ENCODE peak calls at places on chromosomes 7 and 10, in four cellular contexts. I, M, W and R are unnamed samples.

GRCh38 chr7:96045919-96046318 is 273.6 kb downstream of the DYNC1I1 start:
- DNase-seq in W (no peak), I (no peak), M (no peak), R (no peak)

GRCh38 chr7:30164567-30164966 is 29.8 kb downstream of the MTURN start:
- DNase-seq in I (peak; percentile 77), M (peak; percentile 67), W (no peak), R (peak; percentile 75)

GRCh38 chr7:69429817-69430501 is 168.3 kb upstream of the AUTS2 start:
- DNase-seq in M (peak; percentile 24), I (no peak), W (no peak), R (peak; percentile 67)

GRCh38 chr10:52966904-52967303 is 194.3 kb upstream of the MBL2 start:
- DNase-seq in M (no peak), W (no peak), I (no peak), R (no peak)

GRCh38 chr7:118109607-118110006 is 74.4 kb upstream of the LSM8 start:
- DNase-seq in W (no peak), I (peak; percentile 63), M (no peak), R (no peak)

GRCh38 chr10:26574783-26575182 is 122.7 kb upstream of the PDSS1 start:
- DNase-seq in I (no peak), W (peak; percentile 67), M (no peak), R (no peak)

GRCh38 chr7:81297317-81297716 is 378.5 kb upstream of the SEMA3C start:
- DNase-seq in M (no peak), I (no peak), W (no peak), R (peak; percentile 15)

GRCh38 chr7:79998343-79998742 is 136.3 kb upstream of the GNAI1 start:
- DNase-seq in I (no peak), M (no peak), W (no peak), R (no peak)

GRCh38 chr7:55052081-55052480 is 33.3 kb downstream of the EGFR start:
- DNase-seq in W (no peak), M (no peak), I (peak; percentile 52), R (peak; percentile 32)

GRCh38 chr10:110425684-110426293 is 71.9 kb upstream of the DUSP5 start:
- DNase-seq in M (no peak), W (peak; percentile 89), I (peak; percentile 86), R (peak; percentile 91)

GRCh38 chr7:15922002-15922401 is 235.5 kb upstream of the MEOX2 start:
- DNase-seq in I (no peak), W (no peak), M (no peak), R (no peak)

GRCh38 chr7:142481548-142481947 is 223.7 kb upstream of the PRSS58 start:
- DNase-seq in I (no peak), W (no peak), M (peak; percentile 7), R (no peak)

GRCh38 chr7:36400023-36400422 is 10.4 kb downstream of the ANLN start:
- DNase-seq in I (no peak), M (no peak), W (no peak), R (peak; percentile 29)
- H3K9ac ChIP-seq in I (no peak overlapping the region), M (no peak overlapping the region), W (no peak overlapping the region), R (no peak overlapping the region)

DNA sequence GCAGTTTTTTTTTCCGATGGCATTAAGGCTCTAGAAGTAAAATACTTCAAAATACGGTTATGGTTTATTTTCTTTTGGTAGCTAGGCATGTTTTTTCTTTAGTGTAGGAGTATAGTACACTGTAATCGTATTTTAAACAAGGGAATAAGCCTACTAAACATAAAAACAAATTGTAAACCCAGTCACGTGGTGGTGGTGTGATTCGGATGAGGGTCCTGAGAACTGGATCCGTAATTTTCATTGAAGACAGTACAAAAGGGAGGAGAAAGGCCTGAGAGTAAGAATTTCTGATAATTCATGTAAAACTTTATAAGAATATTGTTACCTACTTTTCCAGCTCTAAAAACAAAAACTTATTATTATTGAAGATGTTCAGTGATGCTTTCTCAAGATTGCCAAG is 724 bp upstream of the PBLD start:
- DNase-seq in I (no peak), M (no peak), W (no peak), R (peak; percentile 45)
- H3K4me1 ChIP-seq in I (peaks cover 26% of the 10 kb centered on the region), M (peaks cover 57% of the 10 kb centered on the region), W (no peaks in the 10 kb centered on the region), R (peaks cover 66% of the 10 kb centered on the region)

GRCh38 chr10:130741901-130742625 is 569.5 kb downstream of the TCERG1L start:
- DNase-seq in M (no peak), W (no peak), I (no peak), R (no peak)
- H3K9me3 ChIP-seq in M (no peaks in the 10 kb centered on the region), W (no peaks in the 10 kb centered on the region), I (peaks cover 25% of the 10 kb centered on the region), R (no peaks in the 10 kb centered on the region)

DNA sequence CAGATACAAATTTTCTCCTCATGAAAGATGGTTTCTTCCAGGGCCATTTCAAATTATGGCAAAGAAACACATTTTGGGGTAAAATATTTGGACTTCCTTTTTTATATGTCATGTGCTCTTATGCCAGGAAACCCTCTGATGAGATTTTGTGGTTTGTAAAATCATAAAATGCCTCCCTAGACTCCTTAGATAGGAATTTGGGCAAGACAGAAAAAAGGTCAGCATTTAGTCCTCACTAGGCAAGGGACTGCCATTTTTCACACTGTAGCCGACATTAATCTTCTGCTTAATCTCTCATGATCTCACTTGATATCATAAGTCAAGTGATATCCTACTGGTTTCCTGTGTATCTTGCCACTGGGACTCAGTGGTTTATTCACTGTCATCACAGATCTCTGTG is 286.3 kb downstream of the ARHGAP12 start:
- DNase-seq in M (no peak), I (no peak), W (no peak), R (no peak)
- H3K9ac ChIP-seq in M (no peak overlapping the region), I (no peak overlapping the region), W (no peak overlapping the region), R (no peak overlapping the region)

GRCh38 chr10:73588656-73589055 is 2.5 kb downstream of the USP54 start:
- DNase-seq in I (no peak), W (no peak), M (no peak), R (peak; percentile 42)

GRCh38 chr10:73589538-73590126 is 1.5 kb downstream of the USP54 start:
- DNase-seq in W (no peak), M (no peak), I (peak; percentile 57), R (no peak)

GRCh38 chr10:73584737-73585136 is 6.4 kb downstream of the USP54 start:
- DNase-seq in W (no peak), I (no peak), M (no peak), R (no peak)

GRCh38 chr10:73585223-73585784 is 5.8 kb downstream of the USP54 start:
- DNase-seq in W (no peak), I (peak; percentile 48), M (no peak), R (peak; percentile 19)

DNA sequence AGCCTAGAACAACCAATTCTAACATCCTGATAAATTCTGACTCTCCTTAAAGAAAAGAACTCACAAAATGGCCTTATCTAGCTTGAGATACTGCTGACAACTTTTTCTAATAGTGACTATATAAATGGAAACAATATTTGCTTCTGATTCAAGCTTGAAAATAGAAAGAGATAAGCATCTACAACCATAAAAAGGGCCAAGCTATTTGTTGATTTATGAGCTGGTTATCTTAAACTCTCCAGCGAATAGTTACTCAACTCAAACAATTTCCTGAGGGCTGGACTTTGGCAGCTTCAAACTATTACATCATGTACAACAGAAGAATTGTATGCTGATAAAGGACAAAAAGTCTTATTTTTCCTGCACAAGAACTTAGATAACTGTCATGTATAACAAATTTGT is 4.6 kb downstream of the USP54 start:
- DNase-seq in I (peak; percentile 66), M (no peak), W (no peak), R (peak; percentile 83)
- H3K4me1 ChIP-seq in I (peaks cover 11% of the 10 kb centered on the region), M (peaks cover 43% of the 10 kb centered on the region), W (no peaks in the 10 kb centered on the region), R (peaks cover 30% of the 10 kb centered on the region)

GRCh38 chr10:1462994-1463633 is 274.2 kb downstream of the ADARB2 start:
- DNase-seq in W (no peak), I (no peak), M (no peak), R (no peak)
- H3K9me3 ChIP-seq in W (no peaks in the 10 kb centered on the region), I (peaks cover 25% of the 10 kb centered on the region), M (no peaks in the 10 kb centered on the region), R (no peaks in the 10 kb centered on the region)